ENCODE peak calls at places on chromosomes 5 and 9, in seven cellular contexts. One of them, this sample, is unnamed.

GRCh38 chr5:25516136-25516535 is 871.4 kb upstream of the CDH10 start:
- DNase-seq in spleen: no peak
- DNase-seq in HFFc6: no peak
- DNase-seq in nephron progenitor cell: no peak
- DNase-seq in body of pancreas: no peak
- DNase-seq in foreskin fibroblast: no peak
- DNase-seq in retinal pigment epithelial cell: no peak
- DNase-seq in this sample: no peak

GRCh38 chr5:160030631-160031377 is 21.9 kb downstream of the TTC1 start:
- DNase-seq in spleen: no peak
- DNase-seq in HFFc6: no peak
- DNase-seq in nephron progenitor cell: no peak
- DNase-seq in body of pancreas: no peak
- DNase-seq in foreskin fibroblast: no peak
- DNase-seq in retinal pigment epithelial cell: no peak
- DNase-seq in this sample: no peak

GRCh38 chr5:116569999-116570398 is 4.6 kb downstream of the SEMA6A start:
- DNase-seq in spleen: no peak
- DNase-seq in HFFc6: no peak
- DNase-seq in nephron progenitor cell: no peak
- DNase-seq in body of pancreas: no peak
- DNase-seq in foreskin fibroblast: no peak
- DNase-seq in retinal pigment epithelial cell: no peak
- DNase-seq in this sample: no peak

GRCh38 chr5:78649816-78650561 is 1.4 kb upstream of the LHFPL2 start:
- DNase-seq in spleen: no peak
- DNase-seq in HFFc6: peak
- DNase-seq in nephron progenitor cell: no peak
- DNase-seq in body of pancreas: no peak
- DNase-seq in foreskin fibroblast: peak
- DNase-seq in retinal pigment epithelial cell: no peak
- DNase-seq in this sample: no peak

GRCh38 chr5:157352756-157353340 is 86.9 kb downstream of the CYFIP2 start:
- DNase-seq in spleen: no peak
- DNase-seq in HFFc6: no peak
- DNase-seq in nephron progenitor cell: no peak
- DNase-seq in body of pancreas: no peak
- DNase-seq in foreskin fibroblast: no peak
- DNase-seq in retinal pigment epithelial cell: no peak
- DNase-seq in this sample: no peak

GRCh38 chr9:6686396-6686795 is 40.9 kb upstream of the GLDC start:
- DNase-seq in spleen: no peak
- DNase-seq in HFFc6: peak
- DNase-seq in nephron progenitor cell: no peak
- DNase-seq in body of pancreas: no peak
- DNase-seq in foreskin fibroblast: peak
- DNase-seq in retinal pigment epithelial cell: no peak
- DNase-seq in this sample: no peak

GRCh38 chr9:734831-735511 is 106.5 kb upstream of the DMRT1 start:
- DNase-seq in spleen: no peak
- DNase-seq in HFFc6: peak
- DNase-seq in nephron progenitor cell: no peak
- DNase-seq in body of pancreas: no peak
- DNase-seq in foreskin fibroblast: peak
- DNase-seq in retinal pigment epithelial cell: peak
- DNase-seq in this sample: no peak

GRCh38 chr5:14204785-14205321 is 61.7 kb downstream of the TRIO start:
- DNase-seq in spleen: peak
- DNase-seq in HFFc6: peak
- DNase-seq in nephron progenitor cell: no peak
- DNase-seq in body of pancreas: peak
- DNase-seq in foreskin fibroblast: peak
- DNase-seq in retinal pigment epithelial cell: no peak
- DNase-seq in this sample: no peak

GRCh38 chr5:42655982-42656660 is 100.5 kb upstream of the CCDC152 start:
- DNase-seq in spleen: no peak
- DNase-seq in HFFc6: no peak
- DNase-seq in nephron progenitor cell: no peak
- DNase-seq in body of pancreas: no peak
- DNase-seq in foreskin fibroblast: peak
- DNase-seq in retinal pigment epithelial cell: no peak
- DNase-seq in this sample: no peak

GRCh38 chr9:87796232-87796631 is 70.3 kb downstream of the CTSL start:
- DNase-seq in spleen: no peak
- DNase-seq in HFFc6: no peak
- DNase-seq in nephron progenitor cell: no peak
- DNase-seq in body of pancreas: no peak
- DNase-seq in foreskin fibroblast: no peak
- DNase-seq in retinal pigment epithelial cell: no peak
- DNase-seq in this sample: no peak

GRCh38 chr9:126893079-126893478 is 21.5 kb upstream of the RALGPS1 start:
- DNase-seq in spleen: no peak
- DNase-seq in HFFc6: no peak
- DNase-seq in nephron progenitor cell: no peak
- DNase-seq in body of pancreas: no peak
- DNase-seq in foreskin fibroblast: no peak
- DNase-seq in retinal pigment epithelial cell: no peak
- DNase-seq in this sample: no peak

GRCh38 chr5:1703352-1704050 is 96.1 kb downstream of the MRPL36 start:
- DNase-seq in spleen: no peak
- DNase-seq in HFFc6: no peak
- DNase-seq in nephron progenitor cell: no peak
- DNase-seq in body of pancreas: no peak
- DNase-seq in foreskin fibroblast: no peak
- DNase-seq in retinal pigment epithelial cell: no peak
- DNase-seq in this sample: no peak

GRCh38 chr9:14746655-14747054 is 24.1 kb upstream of the CER1 start:
- DNase-seq in spleen: no peak
- DNase-seq in HFFc6: no peak
- DNase-seq in nephron progenitor cell: no peak
- DNase-seq in body of pancreas: no peak
- DNase-seq in foreskin fibroblast: no peak
- DNase-seq in retinal pigment epithelial cell: no peak
- DNase-seq in this sample: no peak

GRCh38 chr5:41707853-41708603 is 162.2 kb downstream of the OXCT1 start:
- DNase-seq in spleen: no peak
- DNase-seq in HFFc6: peak
- DNase-seq in nephron progenitor cell: no peak
- DNase-seq in body of pancreas: no peak
- DNase-seq in foreskin fibroblast: peak
- DNase-seq in retinal pigment epithelial cell: peak
- DNase-seq in this sample: peak

GRCh38 chr5:112227911-112228631 is 191.0 kb downstream of the EPB41L4A start:
- DNase-seq in spleen: no peak
- DNase-seq in HFFc6: no peak
- DNase-seq in nephron progenitor cell: no peak
- DNase-seq in body of pancreas: no peak
- DNase-seq in foreskin fibroblast: no peak
- DNase-seq in retinal pigment epithelial cell: no peak
- DNase-seq in this sample: no peak

GRCh38 chr5:37553720-37554402 is 174.7 kb downstream of the WDR70 start:
- DNase-seq in spleen: no peak
- DNase-seq in HFFc6: peak
- DNase-seq in nephron progenitor cell: no peak
- DNase-seq in body of pancreas: no peak
- DNase-seq in foreskin fibroblast: peak
- DNase-seq in retinal pigment epithelial cell: no peak
- DNase-seq in this sample: no peak

GRCh38 chr5:139806111-139806510 is 10.5 kb downstream of the PSD2 start:
- DNase-seq in spleen: no peak
- DNase-seq in HFFc6: no peak
- DNase-seq in nephron progenitor cell: no peak
- DNase-seq in body of pancreas: peak
- DNase-seq in foreskin fibroblast: no peak
- DNase-seq in retinal pigment epithelial cell: no peak
- DNase-seq in this sample: no peak

GRCh38 chr9:72048850-72049249 is 11.6 kb downstream of the C9orf57 start:
- DNase-seq in spleen: no peak
- DNase-seq in HFFc6: no peak
- DNase-seq in nephron progenitor cell: no peak
- DNase-seq in body of pancreas: no peak
- DNase-seq in foreskin fibroblast: no peak
- DNase-seq in retinal pigment epithelial cell: no peak
- DNase-seq in this sample: no peak

GRCh38 chr5:58294598-58295298 is 165.1 kb downstream of the PLK2 start:
- DNase-seq in spleen: no peak
- DNase-seq in HFFc6: peak
- DNase-seq in nephron progenitor cell: no peak
- DNase-seq in body of pancreas: no peak
- DNase-seq in foreskin fibroblast: peak
- DNase-seq in retinal pigment epithelial cell: peak
- DNase-seq in this sample: peak

GRCh38 chr9:75979362-75979761 is 88.9 kb downstream of the PCSK5 start:
- DNase-seq in spleen: no peak
- DNase-seq in HFFc6: no peak
- DNase-seq in nephron progenitor cell: no peak
- DNase-seq in body of pancreas: no peak
- DNase-seq in foreskin fibroblast: peak
- DNase-seq in retinal pigment epithelial cell: no peak
- DNase-seq in this sample: peak

GRCh38 chr9:134375011-134375390 is 48.7 kb downstream of the RXRA start:
- DNase-seq in spleen: no peak
- DNase-seq in HFFc6: no peak
- DNase-seq in nephron progenitor cell: no peak
- DNase-seq in body of pancreas: peak
- DNase-seq in foreskin fibroblast: peak
- DNase-seq in retinal pigment epithelial cell: no peak
- DNase-seq in this sample: no peak

GRCh38 chr5:180161420-180162303 is 47.3 kb downstream of the RASGEF1C start:
- DNase-seq in spleen: no peak
- DNase-seq in HFFc6: no peak
- DNase-seq in nephron progenitor cell: no peak
- DNase-seq in body of pancreas: no peak
- DNase-seq in foreskin fibroblast: no peak
- DNase-seq in retinal pigment epithelial cell: no peak
- DNase-seq in this sample: no peak

DNA sequence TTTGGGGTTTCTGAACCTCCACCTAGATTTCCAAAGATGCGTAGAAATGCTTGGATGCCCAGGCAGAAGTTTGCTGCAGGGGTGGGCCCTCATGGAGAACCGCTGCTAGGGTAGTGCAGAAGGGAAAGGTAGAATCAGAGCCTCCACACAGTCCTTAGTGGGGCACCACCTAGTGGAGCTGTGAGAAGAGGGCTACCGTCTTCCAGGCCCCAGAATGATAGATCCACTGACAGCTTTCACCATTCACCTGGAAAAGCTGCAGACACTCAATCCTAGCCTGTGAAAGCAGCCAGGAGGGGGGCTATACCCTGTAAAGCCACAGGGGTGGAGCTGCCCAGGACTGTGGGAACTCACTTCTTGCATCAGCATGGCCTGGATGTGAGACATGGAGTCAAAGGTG is 13.3 kb upstream of the HSDL2 start:
- DNase-seq in spleen: no peak
- DNase-seq in HFFc6: no peak
- DNase-seq in nephron progenitor cell: no peak
- DNase-seq in body of pancreas: no peak
- DNase-seq in foreskin fibroblast: no peak
- DNase-seq in retinal pigment epithelial cell: no peak
- DNase-seq in this sample: no peak
- TF ChIP-seq CTCF in spleen: no peak
- TF ChIP-seq CTCF in HFFc6: peak
- TF ChIP-seq CTCF in nephron progenitor cell: no peak
- TF ChIP-seq CTCF in body of pancreas: no peak
- TF ChIP-seq CTCF in foreskin fibroblast: no peak
- TF ChIP-seq CTCF in retinal pigment epithelial cell: peak
- TF ChIP-seq CTCF in this sample: no peak

GRCh38 chr9:98916660-98917059 is 27.0 kb upstream of the COL15A1 start:
- DNase-seq in spleen: no peak
- DNase-seq in HFFc6: no peak
- DNase-seq in nephron progenitor cell: peak
- DNase-seq in body of pancreas: peak
- DNase-seq in foreskin fibroblast: peak
- DNase-seq in retinal pigment epithelial cell: no peak
- DNase-seq in this sample: peak
- TF ChIP-seq CTCF in spleen: no peak
- TF ChIP-seq CTCF in HFFc6: no peak
- TF ChIP-seq CTCF in nephron progenitor cell: no peak
- TF ChIP-seq CTCF in body of pancreas: no peak
- TF ChIP-seq CTCF in foreskin fibroblast: no peak
- TF ChIP-seq CTCF in retinal pigment epithelial cell: no peak
- TF ChIP-seq CTCF in this sample: no peak

GRCh38 chr5:141940695-141941271 is 17.1 kb downstream of the DELE1 start:
- DNase-seq in spleen: no peak
- DNase-seq in HFFc6: no peak
- DNase-seq in nephron progenitor cell: no peak
- DNase-seq in body of pancreas: no peak
- DNase-seq in foreskin fibroblast: peak
- DNase-seq in retinal pigment epithelial cell: no peak
- DNase-seq in this sample: no peak
- TF ChIP-seq CTCF in spleen: peak
- TF ChIP-seq CTCF in HFFc6: peak
- TF ChIP-seq CTCF in nephron progenitor cell: no peak
- TF ChIP-seq CTCF in body of pancreas: no peak
- TF ChIP-seq CTCF in foreskin fibroblast: peak
- TF ChIP-seq CTCF in retinal pigment epithelial cell: peak
- TF ChIP-seq CTCF in this sample: no peak

GRCh38 chr9:127909839-127910273 is 7.0 kb downstream of the ST6GALNAC4 start:
- DNase-seq in spleen: no peak
- DNase-seq in HFFc6: no peak
- DNase-seq in nephron progenitor cell: no peak
- DNase-seq in body of pancreas: no peak
- DNase-seq in foreskin fibroblast: no peak
- DNase-seq in retinal pigment epithelial cell: no peak
- DNase-seq in this sample: no peak

GRCh38 chr9:127912882-127913281 is 4.0 kb downstream of the ST6GALNAC4 start:
- DNase-seq in spleen: no peak
- DNase-seq in HFFc6: no peak
- DNase-seq in nephron progenitor cell: no peak
- DNase-seq in body of pancreas: peak
- DNase-seq in foreskin fibroblast: no peak
- DNase-seq in retinal pigment epithelial cell: no peak
- DNase-seq in this sample: no peak

GRCh38 chr9:127908660-127908926 is 8.2 kb downstream of the ST6GALNAC4 start:
- DNase-seq in spleen: no peak
- DNase-seq in HFFc6: no peak
- DNase-seq in nephron progenitor cell: no peak
- DNase-seq in body of pancreas: no peak
- DNase-seq in foreskin fibroblast: no peak
- DNase-seq in retinal pigment epithelial cell: no peak
- DNase-seq in this sample: no peak

GRCh38 chr9:127912296-127912695 is 4.5 kb downstream of the ST6GALNAC4 start:
- DNase-seq in spleen: no peak
- DNase-seq in HFFc6: no peak
- DNase-seq in nephron progenitor cell: no peak
- DNase-seq in body of pancreas: no peak
- DNase-seq in foreskin fibroblast: no peak
- DNase-seq in retinal pigment epithelial cell: no peak
- DNase-seq in this sample: no peak

DNA sequence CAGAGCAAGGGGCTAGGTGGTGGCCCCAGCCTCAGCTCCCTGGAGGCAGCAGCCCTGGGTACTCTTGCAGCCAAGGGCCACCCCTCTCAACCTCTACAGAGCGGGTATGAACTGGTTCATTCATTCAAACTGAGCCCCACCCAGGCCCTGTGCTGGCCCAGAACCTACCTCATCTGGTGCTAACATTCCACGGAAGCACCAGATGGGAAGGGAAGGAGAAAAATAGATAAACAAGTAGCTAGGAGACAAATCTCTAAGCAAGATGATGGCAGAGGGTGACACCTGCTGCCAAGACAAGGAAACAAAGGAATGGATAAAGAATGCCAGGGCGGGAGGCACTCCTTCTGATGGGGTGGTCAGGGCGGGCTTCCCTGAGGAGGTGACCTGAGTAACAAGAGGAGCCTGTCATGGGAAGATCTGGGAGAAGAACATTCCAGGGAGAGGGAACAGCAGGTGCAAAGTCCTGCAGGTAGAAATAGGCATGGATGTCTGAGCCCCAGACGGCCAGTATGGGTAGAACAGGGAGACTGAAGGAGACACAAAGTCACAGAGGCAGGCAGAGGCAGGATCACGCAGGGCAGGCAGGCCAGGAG is 6.1 kb downstream of the ST6GALNAC4 start:
- DNase-seq in spleen: no peak
- DNase-seq in HFFc6: peak
- DNase-seq in nephron progenitor cell: no peak
- DNase-seq in body of pancreas: no peak
- DNase-seq in foreskin fibroblast: peak
- DNase-seq in retinal pigment epithelial cell: no peak
- DNase-seq in this sample: no peak
- TF ChIP-seq CTCF in spleen: no peak
- TF ChIP-seq CTCF in HFFc6: peak
- TF ChIP-seq CTCF in nephron progenitor cell: no peak
- TF ChIP-seq CTCF in body of pancreas: no peak
- TF ChIP-seq CTCF in foreskin fibroblast: peak
- TF ChIP-seq CTCF in retinal pigment epithelial cell: peak
- TF ChIP-seq CTCF in this sample: no peak

This sample was measured in endothelial cell.